ENCODE peak calls at places on chromosomes 7 and 10, in five cellular contexts. One of them, this sample, is unnamed.

GRCh38 chr7:56079450-56080185 is 13.1 kb downstream of the PHKG1 start:
- DNase-seq in K562: no peak
- DNase-seq in A549: no peak
- DNase-seq in GM12878: no peak
- DNase-seq in H1: no peak
- DNase-seq in this sample: peak; percentile 56

GRCh38 chr7:75739796-75740672 is 1.3 kb upstream of the HIP1 start:
- DNase-seq in H1: no peak
- DNase-seq in GM12878: peak; percentile 40
- DNase-seq in K562: no peak
- DNase-seq in A549: no peak
- DNase-seq in this sample: no peak

GRCh38 chr7:105309235-105310156 is 79.2 kb downstream of the SRPK2 start:
- DNase-seq in H1: no peak
- DNase-seq in K562: no peak
- DNase-seq in GM12878: no peak
- DNase-seq in A549: no peak
- DNase-seq in this sample: no peak

GRCh38 chr7:137417464-137417863 is 73.9 kb upstream of the PTN start:
- DNase-seq in GM12878: no peak
- DNase-seq in K562: no peak
- DNase-seq in A549: no peak
- DNase-seq in H1: no peak
- DNase-seq in this sample: no peak

GRCh38 chr10:18539335-18539734 is 112.1 kb downstream of the NSUN6 start:
- DNase-seq in GM12878: no peak
- DNase-seq in K562: no peak
- DNase-seq in H1: no peak
- DNase-seq in A549: no peak
- DNase-seq in this sample: no peak

GRCh38 chr7:48924433-48924832 is at the start of gene CDC14C:
- DNase-seq in H1: no peak
- DNase-seq in GM12878: no peak
- DNase-seq in K562: no peak
- DNase-seq in A549: no peak
- DNase-seq in this sample: no peak

GRCh38 chr10:86450806-86451603 is 70.6 kb downstream of the WAPL start:
- DNase-seq in K562: no peak
- DNase-seq in A549: no peak
- DNase-seq in H1: no peak
- DNase-seq in GM12878: no peak
- DNase-seq in this sample: peak; percentile 74

GRCh38 chr7:130721486-130722277 is 12.3 kb downstream of the KLF14 start:
- DNase-seq in GM12878: no peak
- DNase-seq in H1: no peak
- DNase-seq in K562: peak; percentile 44
- DNase-seq in A549: peak; percentile 35
- DNase-seq in this sample: peak; percentile 49

GRCh38 chr10:51895209-51895608 is 195.8 kb upstream of the CSTF2T start:
- DNase-seq in K562: no peak
- DNase-seq in H1: no peak
- DNase-seq in A549: no peak
- DNase-seq in GM12878: no peak
- DNase-seq in this sample: no peak

GRCh38 chr10:81814842-81815241 is 60.2 kb upstream of the NRG3 start:
- DNase-seq in GM12878: no peak
- DNase-seq in K562: no peak
- DNase-seq in A549: no peak
- DNase-seq in H1: no peak
- DNase-seq in this sample: no peak

GRCh38 chr10:93821051-93821772 is 63.5 kb downstream of the LGI1 start:
- DNase-seq in K562: no peak
- DNase-seq in GM12878: no peak
- DNase-seq in A549: peak; percentile 10
- DNase-seq in H1: no peak
- DNase-seq in this sample: peak; percentile 14

GRCh38 chr7:1098243-1099153 is 10.6 kb downstream of the GPER1 start:
- DNase-seq in K562: no peak
- DNase-seq in A549: no peak
- DNase-seq in H1: no peak
- DNase-seq in GM12878: no peak
- DNase-seq in this sample: no peak

GRCh38 chr7:105647591-105647990 is 66.3 kb upstream of the EFCAB10 start:
- DNase-seq in H1: no peak
- DNase-seq in A549: no peak
- DNase-seq in K562: no peak
- DNase-seq in GM12878: no peak
- DNase-seq in this sample: no peak

GRCh38 chr10:34719746-34720145 is 95.3 kb downstream of the PARD3 start:
- DNase-seq in A549: no peak
- DNase-seq in GM12878: no peak
- DNase-seq in H1: no peak
- DNase-seq in K562: no peak
- DNase-seq in this sample: no peak

GRCh38 chr10:55203319-55203718 is 402.3 kb upstream of the PCDH15 start:
- DNase-seq in K562: no peak
- DNase-seq in A549: no peak
- DNase-seq in GM12878: no peak
- DNase-seq in H1: no peak
- DNase-seq in this sample: no peak

GRCh38 chr10:131901181-131901829 is 497 bp downstream of the PPP2R2D start:
- DNase-seq in H1: no peak
- DNase-seq in A549: peak; percentile 28
- DNase-seq in K562: peak; percentile 21
- DNase-seq in GM12878: no peak
- DNase-seq in this sample: no peak

GRCh38 chr7:974820-975681 is at the start of gene COX19:
- DNase-seq in K562: peak; percentile 96
- DNase-seq in H1: peak; percentile 54
- DNase-seq in A549: peak; percentile 68
- DNase-seq in GM12878: peak; percentile 42
- DNase-seq in this sample: peak; percentile 75

GRCh38 chr7:99143853-99144672 is at the start of gene SMURF1:
- DNase-seq in H1: no peak
- DNase-seq in K562: peak; percentile 91
- DNase-seq in A549: peak; percentile 42
- DNase-seq in GM12878: no peak
- DNase-seq in this sample: peak; percentile 23

GRCh38 chr10:67492317-67493019 is 203.5 kb downstream of the CTNNA3 start:
- DNase-seq in A549: peak; percentile 3
- DNase-seq in K562: no peak
- DNase-seq in GM12878: no peak
- DNase-seq in H1: no peak
- DNase-seq in this sample: no peak

GRCh38 chr10:52571018-52571417 is 201.6 kb downstream of the MBL2 start:
- DNase-seq in GM12878: no peak
- DNase-seq in K562: no peak
- DNase-seq in A549: no peak
- DNase-seq in H1: no peak
- DNase-seq in this sample: no peak

GRCh38 chr7:36487756-36488336 is 98.2 kb downstream of the ANLN start:
- DNase-seq in GM12878: peak; percentile 21
- DNase-seq in A549: peak; percentile 47
- DNase-seq in H1: no peak
- DNase-seq in K562: no peak
- DNase-seq in this sample: peak; percentile 39

GRCh38 chr10:43696909-43697499 is 48.3 kb upstream of the ZNF32 start:
- DNase-seq in A549: no peak
- DNase-seq in H1: no peak
- DNase-seq in GM12878: no peak
- DNase-seq in K562: no peak
- DNase-seq in this sample: no peak

GRCh38 chr10:43857206-43857952 is 208.7 kb upstream of the ZNF32 start:
- DNase-seq in GM12878: no peak
- DNase-seq in K562: no peak
- DNase-seq in H1: no peak
- DNase-seq in A549: no peak
- DNase-seq in this sample: no peak

GRCh38 chr10:44742169-44742732 is 168.9 kb upstream of the TMEM72 start:
- DNase-seq in K562: no peak
- DNase-seq in GM12878: no peak
- DNase-seq in H1: no peak
- DNase-seq in A549: no peak
- DNase-seq in this sample: no peak

GRCh38 chr10:43962346-43963191 is 313.9 kb upstream of the ZNF32 start:
- DNase-seq in GM12878: no peak
- DNase-seq in A549: no peak
- DNase-seq in K562: no peak
- DNase-seq in H1: no peak
- DNase-seq in this sample: no peak

GRCh38 chr10:25125151-25125550 is 49.6 kb upstream of the GPR158 start:
- DNase-seq in GM12878: no peak
- DNase-seq in K562: no peak
- DNase-seq in A549: no peak
- DNase-seq in H1: no peak
- DNase-seq in this sample: no peak

GRCh38 chr10:109698121-109698520 is 225.2 kb downstream of the XPNPEP1 start:
- DNase-seq in H1: no peak
- DNase-seq in K562: no peak
- DNase-seq in A549: no peak
- DNase-seq in GM12878: no peak
- DNase-seq in this sample: no peak

GRCh38 chr10:5492929-5493576 is 6.3 kb downstream of the CALML5 start:
- DNase-seq in A549: no peak
- DNase-seq in K562: no peak
- DNase-seq in GM12878: no peak
- DNase-seq in H1: no peak
- DNase-seq in this sample: no peak

GRCh38 chr7:82755705-82756551 is 312.4 kb upstream of the CACNA2D1 start:
- DNase-seq in GM12878: no peak
- DNase-seq in H1: no peak
- DNase-seq in A549: no peak
- DNase-seq in K562: no peak
- DNase-seq in this sample: no peak

GRCh38 chr10:79938728-79939380 is 10.1 kb downstream of the SFTPD start:
- DNase-seq in K562: no peak
- DNase-seq in A549: no peak
- DNase-seq in H1: no peak
- DNase-seq in GM12878: no peak
- DNase-seq in this sample: no peak
- TF ChIP-seq HDAC2 in K562: no peak
- TF ChIP-seq HDAC2 in A549: no peak
- TF ChIP-seq HDAC2 in H1: no peak
- TF ChIP-seq HDAC2 in GM12878: no peak
- TF ChIP-seq HDAC2 in this sample: no peak

GRCh38 chr7:158816995-158817394 is 12.3 kb downstream of the ESYT2 start:
- DNase-seq in A549: no peak
- DNase-seq in GM12878: no peak
- DNase-seq in K562: peak; percentile 42
- DNase-seq in H1: no peak
- DNase-seq in this sample: no peak

GRCh38 chr7:158816271-158816670 is 13.0 kb downstream of the ESYT2 start:
- DNase-seq in K562: no peak
- DNase-seq in GM12878: no peak
- DNase-seq in A549: no peak
- DNase-seq in H1: no peak
- DNase-seq in this sample: no peak

GRCh38 chr7:158814637-158815036 is 14.7 kb downstream of the ESYT2 start:
- DNase-seq in K562: no peak
- DNase-seq in H1: no peak
- DNase-seq in GM12878: no peak
- DNase-seq in A549: no peak
- DNase-seq in this sample: no peak

GRCh38 chr7:158815471-158816128 is 13.7 kb downstream of the ESYT2 start:
- DNase-seq in GM12878: no peak
- DNase-seq in A549: no peak
- DNase-seq in K562: no peak
- DNase-seq in H1: no peak
- DNase-seq in this sample: no peak

GRCh38 chr7:158815046-158815445 is 14.3 kb downstream of the ESYT2 start:
- DNase-seq in K562: no peak
- DNase-seq in GM12878: no peak
- DNase-seq in A549: no peak
- DNase-seq in H1: no peak
- DNase-seq in this sample: no peak
- TF ChIP-seq RFX5 in K562: no peak
- TF ChIP-seq RFX5 in GM12878: no peak
- TF ChIP-seq RFX5 in A549: no peak
- TF ChIP-seq RFX5 in H1: no peak
- TF ChIP-seq RFX5 in this sample: no peak

GRCh38 chr7:51315393-51316261 is 982 bp downstream of the COBL start:
- DNase-seq in GM12878: no peak
- DNase-seq in H1: no peak
- DNase-seq in A549: peak; percentile 44
- DNase-seq in K562: no peak
- DNase-seq in this sample: peak; percentile 73

GRCh38 chr7:51314726-51315125 is 1.9 kb downstream of the COBL start:
- DNase-seq in H1: no peak
- DNase-seq in K562: no peak
- DNase-seq in GM12878: no peak
- DNase-seq in A549: no peak
- DNase-seq in this sample: no peak

GRCh38 chr7:51317582-51317910 is 937 bp upstream of the COBL start:
- DNase-seq in A549: no peak
- DNase-seq in K562: no peak
- DNase-seq in GM12878: no peak
- DNase-seq in H1: no peak
- DNase-seq in this sample: no peak

GRCh38 chr7:51316666-51317581 is at the start of gene COBL:
- DNase-seq in A549: peak; percentile 25
- DNase-seq in K562: peak; percentile 77
- DNase-seq in H1: no peak
- DNase-seq in GM12878: no peak
- DNase-seq in this sample: no peak

DNA sequence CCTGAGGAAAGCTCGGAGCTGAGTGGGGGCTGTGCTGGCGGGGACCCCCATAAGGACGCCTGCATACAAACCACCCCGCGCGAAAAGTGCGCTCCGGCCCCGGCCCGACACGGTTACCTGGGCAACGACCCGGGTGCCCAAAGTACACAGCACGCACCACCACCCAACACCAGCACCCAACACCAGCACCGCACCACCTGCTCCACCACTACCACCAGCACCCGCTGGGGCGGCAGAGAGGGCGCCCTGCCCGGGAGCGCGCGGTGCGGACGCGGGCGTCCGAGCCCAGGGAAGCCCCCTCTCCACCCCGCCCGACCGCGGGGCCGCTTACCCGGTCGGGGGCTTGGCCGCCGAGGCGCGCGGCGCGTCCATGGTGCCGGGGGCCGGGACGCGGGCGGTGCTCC is 345 bp downstream of the COBL start:
- DNase-seq in GM12878: no peak
- DNase-seq in K562: no peak
- DNase-seq in H1: no peak
- DNase-seq in A549: peak; percentile 76
- DNase-seq in this sample: no peak
- TF ChIP-seq HDAC2 in GM12878: no peak
- TF ChIP-seq HDAC2 in K562: no peak
- TF ChIP-seq HDAC2 in H1: peak; percentile 29
- TF ChIP-seq HDAC2 in A549: no peak
- TF ChIP-seq HDAC2 in this sample: no peak

DNA sequence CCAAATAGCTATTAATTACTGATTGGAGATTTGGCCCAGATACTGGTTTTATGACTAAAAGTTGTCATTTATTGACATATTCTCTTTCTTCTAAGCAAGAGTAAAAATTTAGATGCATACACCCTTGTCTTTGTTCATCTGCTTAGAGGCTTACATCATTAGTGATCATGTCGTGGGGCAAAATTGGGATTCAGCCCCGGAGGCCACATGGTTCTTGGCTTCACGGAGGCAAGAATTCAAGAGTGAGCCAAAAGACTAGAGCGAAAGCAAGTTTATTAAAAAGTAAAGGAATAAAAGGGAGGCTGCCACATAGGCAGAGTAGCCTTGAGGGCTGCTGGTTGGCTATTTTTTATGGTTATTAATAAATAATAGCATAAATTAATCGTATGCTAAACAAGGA is 41.1 kb downstream of the MINPP1 start:
- DNase-seq in GM12878: no peak
- DNase-seq in A549: no peak
- DNase-seq in H1: no peak
- DNase-seq in K562: no peak
- DNase-seq in this sample: no peak
- TF ChIP-seq RFX5 in GM12878: no peak
- TF ChIP-seq RFX5 in A549: no peak
- TF ChIP-seq RFX5 in H1: no peak
- TF ChIP-seq RFX5 in K562: no peak
- TF ChIP-seq RFX5 in this sample: no peak

This sample was measured in HepG2.